ENCODE peak calls at places on chromosomes 1 and 21, in ten cellular contexts. One of them, this sample, is unnamed.

GRCh38 chr1:45721207-45721606 is 29.2 kb downstream of the IPP start:
- DNase-seq in ovary: no peak
- DNase-seq in stomach: no peak
- DNase-seq in ascending aorta: no peak
- DNase-seq in Peyer's patch: no peak
- DNase-seq in upper lobe of right lung: no peak
- DNase-seq in kidney: no peak
- DNase-seq in colonic mucosa: no peak
- DNase-seq in IMR-90: peak
- DNase-seq in esophagus squamous epithelium: no peak
- DNase-seq in this sample: no peak

GRCh38 chr1:17914987-17915386 is 159.9 kb downstream of the ACTL8 start:
- DNase-seq in colonic mucosa: no peak
- DNase-seq in Peyer's patch: peak
- DNase-seq in IMR-90: no peak
- DNase-seq in kidney: no peak
- DNase-seq in esophagus squamous epithelium: no peak
- DNase-seq in ovary: no peak
- DNase-seq in upper lobe of right lung: no peak
- DNase-seq in stomach: no peak
- DNase-seq in ascending aorta: no peak
- DNase-seq in this sample: no peak

GRCh38 chr21:46599251-46599572 is 5.7 kb downstream of the S100B start:
- DNase-seq in Peyer's patch: no peak
- DNase-seq in ovary: peak
- DNase-seq in colonic mucosa: no peak
- DNase-seq in IMR-90: peak
- DNase-seq in stomach: no peak
- DNase-seq in kidney: no peak
- DNase-seq in upper lobe of right lung: no peak
- DNase-seq in ascending aorta: no peak
- DNase-seq in esophagus squamous epithelium: no peak
- DNase-seq in this sample: no peak

GRCh38 chr1:194071200-194071599 is 884.8 kb upstream of the B3GALT2 start:
- DNase-seq in esophagus squamous epithelium: no peak
- DNase-seq in colonic mucosa: no peak
- DNase-seq in ascending aorta: no peak
- DNase-seq in upper lobe of right lung: no peak
- DNase-seq in stomach: no peak
- DNase-seq in kidney: no peak
- DNase-seq in ovary: no peak
- DNase-seq in IMR-90: no peak
- DNase-seq in Peyer's patch: no peak
- DNase-seq in this sample: no peak

GRCh38 chr21:29078884-29079765 is 5.7 kb upstream of the CCT8 start:
- DNase-seq in IMR-90: no peak
- DNase-seq in kidney: no peak
- DNase-seq in upper lobe of right lung: no peak
- DNase-seq in esophagus squamous epithelium: no peak
- DNase-seq in ovary: no peak
- DNase-seq in Peyer's patch: no peak
- DNase-seq in ascending aorta: no peak
- DNase-seq in colonic mucosa: peak
- DNase-seq in stomach: no peak
- DNase-seq in this sample: no peak

GRCh38 chr1:161727343-161727924 is 6.1 kb downstream of the FCRLB start:
- DNase-seq in IMR-90: peak
- DNase-seq in esophagus squamous epithelium: no peak
- DNase-seq in upper lobe of right lung: no peak
- DNase-seq in Peyer's patch: peak
- DNase-seq in ovary: no peak
- DNase-seq in colonic mucosa: peak
- DNase-seq in kidney: no peak
- DNase-seq in ascending aorta: no peak
- DNase-seq in stomach: no peak
- DNase-seq in this sample: no peak

GRCh38 chr1:4638347-4638734 is 16.1 kb upstream of the AJAP1 start:
- DNase-seq in Peyer's patch: no peak
- DNase-seq in kidney: no peak
- DNase-seq in colonic mucosa: no peak
- DNase-seq in upper lobe of right lung: no peak
- DNase-seq in esophagus squamous epithelium: no peak
- DNase-seq in ascending aorta: no peak
- DNase-seq in stomach: no peak
- DNase-seq in ovary: no peak
- DNase-seq in IMR-90: no peak
- DNase-seq in this sample: no peak

GRCh38 chr1:66996018-66996682 is 57.8 kb downstream of the SLC35D1 start:
- DNase-seq in stomach: peak
- DNase-seq in IMR-90: peak
- DNase-seq in upper lobe of right lung: no peak
- DNase-seq in Peyer's patch: peak
- DNase-seq in ovary: peak
- DNase-seq in colonic mucosa: peak
- DNase-seq in esophagus squamous epithelium: no peak
- DNase-seq in kidney: no peak
- DNase-seq in ascending aorta: no peak
- DNase-seq in this sample: no peak

GRCh38 chr1:95282496-95282850 is 48.5 kb downstream of the RWDD3 start:
- DNase-seq in esophagus squamous epithelium: no peak
- DNase-seq in stomach: no peak
- DNase-seq in ascending aorta: no peak
- DNase-seq in upper lobe of right lung: no peak
- DNase-seq in colonic mucosa: no peak
- DNase-seq in IMR-90: no peak
- DNase-seq in Peyer's patch: no peak
- DNase-seq in kidney: no peak
- DNase-seq in ovary: no peak
- DNase-seq in this sample: no peak

GRCh38 chr1:56578963-56579875 is at the start of gene PLPP3:
- DNase-seq in upper lobe of right lung: peak
- DNase-seq in esophagus squamous epithelium: peak
- DNase-seq in ovary: peak
- DNase-seq in ascending aorta: peak
- DNase-seq in Peyer's patch: peak
- DNase-seq in stomach: peak
- DNase-seq in colonic mucosa: peak
- DNase-seq in IMR-90: peak
- DNase-seq in kidney: peak
- DNase-seq in this sample: peak

GRCh38 chr1:233520510-233521191 is 93.3 kb upstream of the KCNK1 start:
- DNase-seq in upper lobe of right lung: no peak
- DNase-seq in stomach: peak
- DNase-seq in esophagus squamous epithelium: no peak
- DNase-seq in kidney: no peak
- DNase-seq in ovary: no peak
- DNase-seq in IMR-90: no peak
- DNase-seq in Peyer's patch: peak
- DNase-seq in colonic mucosa: peak
- DNase-seq in ascending aorta: no peak
- DNase-seq in this sample: no peak

GRCh38 chr1:117591248-117591647 is 14.6 kb upstream of the TENT5C start:
- DNase-seq in colonic mucosa: peak
- DNase-seq in ascending aorta: no peak
- DNase-seq in upper lobe of right lung: peak
- DNase-seq in Peyer's patch: no peak
- DNase-seq in stomach: peak
- DNase-seq in kidney: no peak
- DNase-seq in IMR-90: no peak
- DNase-seq in ovary: no peak
- DNase-seq in esophagus squamous epithelium: no peak
- DNase-seq in this sample: no peak
- H3K27ac ChIP-seq in colonic mucosa: peak
- H3K27ac ChIP-seq in ascending aorta: no peak
- H3K27ac ChIP-seq in upper lobe of right lung: no peak
- H3K27ac ChIP-seq in Peyer's patch: no peak
- H3K27ac ChIP-seq in stomach: peak
- H3K27ac ChIP-seq in kidney: peak
- H3K27ac ChIP-seq in IMR-90: no peak
- H3K27ac ChIP-seq in ovary: no peak
- H3K27ac ChIP-seq in esophagus squamous epithelium: no peak
- H3K27ac ChIP-seq in this sample: no peak

DNA sequence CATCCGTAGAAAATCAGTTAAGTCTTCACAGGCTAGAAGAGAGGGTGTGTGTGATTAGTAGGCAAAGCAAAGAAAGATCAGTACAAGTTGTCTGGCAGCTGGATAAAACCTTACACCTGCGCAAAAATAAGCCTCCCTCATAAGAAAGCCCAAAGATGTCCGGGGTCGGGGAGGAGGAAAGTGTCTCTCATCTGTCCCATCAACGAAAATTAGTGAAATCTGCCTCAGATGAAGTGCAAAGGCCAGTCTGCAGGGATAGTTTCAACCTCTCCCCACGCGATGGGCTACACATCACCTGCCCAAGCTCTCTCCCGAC is 333.9 kb downstream of the SRGAP2C start:
- DNase-seq in ascending aorta: no peak
- DNase-seq in kidney: no peak
- DNase-seq in stomach: no peak
- DNase-seq in Peyer's patch: no peak
- DNase-seq in ovary: no peak
- DNase-seq in colonic mucosa: no peak
- DNase-seq in IMR-90: no peak
- DNase-seq in esophagus squamous epithelium: no peak
- DNase-seq in upper lobe of right lung: no peak
- DNase-seq in this sample: no peak
- H3K4me3 ChIP-seq in ascending aorta: no peak
- H3K4me3 ChIP-seq in kidney: no peak
- H3K4me3 ChIP-seq in stomach: peak
- H3K4me3 ChIP-seq in Peyer's patch: peak
- H3K4me3 ChIP-seq in ovary: no peak
- H3K4me3 ChIP-seq in colonic mucosa: peak
- H3K4me3 ChIP-seq in IMR-90: no peak
- H3K4me3 ChIP-seq in esophagus squamous epithelium: no peak
- H3K4me3 ChIP-seq in upper lobe of right lung: peak
- H3K4me3 ChIP-seq in this sample: peak

DNA sequence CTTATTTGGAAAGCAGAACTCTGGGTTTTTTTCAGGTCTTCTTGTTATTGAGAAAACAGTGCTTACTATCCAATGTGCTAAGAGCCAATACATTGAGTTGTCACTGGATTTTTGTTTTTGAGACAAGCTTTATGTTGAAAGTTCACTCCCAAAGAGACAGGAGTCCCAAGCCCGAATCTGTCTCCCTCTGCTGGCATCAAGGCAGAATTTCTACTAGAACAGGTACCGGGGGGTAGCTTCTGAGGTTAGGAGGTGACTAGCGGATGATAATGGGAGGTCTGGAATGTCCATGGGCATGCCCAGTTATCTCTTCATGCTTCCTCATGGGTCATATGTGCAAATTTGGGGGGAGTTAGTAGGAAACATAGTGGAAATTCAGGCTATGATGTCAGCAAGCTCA is 25.1 kb downstream of the ZNF124 start:
- DNase-seq in Peyer's patch: no peak
- DNase-seq in esophagus squamous epithelium: no peak
- DNase-seq in kidney: no peak
- DNase-seq in ascending aorta: no peak
- DNase-seq in ovary: no peak
- DNase-seq in stomach: no peak
- DNase-seq in upper lobe of right lung: no peak
- DNase-seq in colonic mucosa: no peak
- DNase-seq in IMR-90: no peak
- DNase-seq in this sample: no peak
- TF ChIP-seq CTCF in Peyer's patch: no peak
- TF ChIP-seq CTCF in esophagus squamous epithelium: no peak
- TF ChIP-seq CTCF in kidney: no peak
- TF ChIP-seq CTCF in ascending aorta: no peak
- TF ChIP-seq CTCF in ovary: no peak
- TF ChIP-seq CTCF in stomach: no peak
- TF ChIP-seq CTCF in upper lobe of right lung: no peak
- TF ChIP-seq CTCF in colonic mucosa: no peak
- TF ChIP-seq CTCF in IMR-90: no peak
- TF ChIP-seq CTCF in this sample: no peak

GRCh38 chr1:182681516-182681915 is 2.9 kb downstream of the RGS8 start:
- DNase-seq in esophagus squamous epithelium: no peak
- DNase-seq in stomach: no peak
- DNase-seq in Peyer's patch: no peak
- DNase-seq in kidney: no peak
- DNase-seq in ascending aorta: no peak
- DNase-seq in upper lobe of right lung: no peak
- DNase-seq in IMR-90: no peak
- DNase-seq in ovary: no peak
- DNase-seq in colonic mucosa: no peak
- DNase-seq in this sample: no peak
- H3K27ac ChIP-seq in esophagus squamous epithelium: no peak
- H3K27ac ChIP-seq in stomach: no peak
- H3K27ac ChIP-seq in Peyer's patch: no peak
- H3K27ac ChIP-seq in kidney: no peak
- H3K27ac ChIP-seq in ascending aorta: no peak
- H3K27ac ChIP-seq in upper lobe of right lung: no peak
- H3K27ac ChIP-seq in IMR-90: no peak
- H3K27ac ChIP-seq in ovary: no peak
- H3K27ac ChIP-seq in colonic mucosa: no peak
- H3K27ac ChIP-seq in this sample: no peak

DNA sequence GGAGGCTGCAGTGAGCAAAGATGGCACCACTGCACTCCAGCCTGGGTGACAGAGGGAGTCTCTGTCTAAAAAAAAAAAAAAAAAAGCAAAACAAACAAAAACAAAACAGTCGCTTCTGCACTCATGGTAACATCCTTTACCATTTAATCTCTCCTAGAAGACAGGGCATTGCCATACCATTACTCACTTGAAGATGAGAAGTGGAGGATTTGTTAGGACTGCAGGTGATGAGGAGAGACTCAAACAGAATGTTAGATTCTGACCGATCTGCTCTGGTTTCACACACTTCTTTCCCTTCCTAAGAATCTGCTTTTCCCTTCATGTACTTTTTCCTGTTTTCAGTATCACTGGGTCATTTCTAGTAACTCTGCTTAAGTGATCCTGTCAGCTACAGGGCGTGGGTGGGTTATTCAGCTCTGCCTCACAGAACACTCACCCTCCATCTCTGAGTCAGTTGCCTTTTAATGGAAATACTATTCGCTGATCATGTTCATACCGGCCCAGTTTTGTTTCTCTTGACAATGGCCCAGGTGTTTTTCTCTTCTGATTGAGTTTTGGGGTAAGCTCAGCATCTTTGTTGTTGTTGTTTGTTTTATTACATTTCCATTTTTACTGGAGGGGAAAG is 148.0 kb upstream of the ERG start:
- DNase-seq in esophagus squamous epithelium: no peak
- DNase-seq in colonic mucosa: no peak
- DNase-seq in ovary: no peak
- DNase-seq in kidney: no peak
- DNase-seq in Peyer's patch: no peak
- DNase-seq in stomach: no peak
- DNase-seq in IMR-90: peak
- DNase-seq in upper lobe of right lung: no peak
- DNase-seq in ascending aorta: no peak
- DNase-seq in this sample: no peak
- H3K4me3 ChIP-seq in esophagus squamous epithelium: no peak
- H3K4me3 ChIP-seq in colonic mucosa: no peak
- H3K4me3 ChIP-seq in ovary: no peak
- H3K4me3 ChIP-seq in kidney: no peak
- H3K4me3 ChIP-seq in Peyer's patch: no peak
- H3K4me3 ChIP-seq in stomach: no peak
- H3K4me3 ChIP-seq in IMR-90: no peak
- H3K4me3 ChIP-seq in upper lobe of right lung: no peak
- H3K4me3 ChIP-seq in ascending aorta: no peak
- H3K4me3 ChIP-seq in this sample: no peak